ENCODE peak calls at places on chromosome 22, in six cellular contexts. I is right lobe of liver; E is CD8-positive, alpha-beta memory T cell; W is astrocyte; U is IMR-90; A is right atrium auricular region. G is an unnamed sample.
A peak's percentile ranks its signal among the peaks of the same experiment; 100 is the strongest.

GRCh38 chr22:38781033-38781432 is 12.9 kb downstream of the DNAL4 start:
- DNase-seq in I (no peak), A (no peak), U (no peak), E (no peak), W (no peak), G (no peak)

GRCh38 chr22:42662114-42663021 is 13.2 kb upstream of the CYB5R3 start:
- DNase-seq in I (peak; percentile 85), W (peak; percentile 22), E (peak; percentile 83), U (peak; percentile 53), A (peak; percentile 81), G (peak; percentile 69)

GRCh38 chr22:26432619-26433311 is 3.7 kb downstream of the ASPHD2 start:
- DNase-seq in W (no peak), E (no peak), I (no peak), A (no peak), U (no peak), G (no peak)

GRCh38 chr22:41873391-41873790 is 40.5 kb downstream of the SREBF2 start:
- DNase-seq in A (no peak), U (no peak), I (no peak), W (no peak), E (peak; percentile 64), G (no peak)

GRCh38 chr22:41362615-41363014 is 19.1 kb upstream of the TEF start:
- DNase-seq in I (no peak), E (no peak), A (no peak), W (no peak), U (no peak), G (no peak)

GRCh38 chr22:26734339-26735018 is 77.1 kb downstream of the MIAT start:
- DNase-seq in A (no peak), I (no peak), W (peak; percentile 25), E (no peak), U (no peak), G (no peak)

GRCh38 chr22:30310881-30311771 is 15.6 kb downstream of the TBC1D10A start:
- DNase-seq in E (no peak), A (peak; percentile 84), U (peak; percentile 61), W (peak; percentile 71), I (peak; percentile 81), G (peak; percentile 88)

GRCh38 chr22:31179345-31179744 is 19.4 kb downstream of the RNF185 start:
- DNase-seq in U (peak; percentile 23), A (no peak), E (no peak), W (peak; percentile 55), I (peak; percentile 60), G (no peak)

GRCh38 chr22:48433647-48434046 is 1394.0 kb downstream of the BRD1 start:
- DNase-seq in W (no peak), I (no peak), A (no peak), U (no peak), E (no peak), G (no peak)

GRCh38 chr22:33372875-33373274 is 314.7 kb upstream of the SYN3 start:
- DNase-seq in A (no peak), W (no peak), U (no peak), I (no peak), E (no peak), G (no peak)

GRCh38 chr22:29268511-29269229 is 602 bp downstream of the EWSR1 start:
- DNase-seq in A (peak; percentile 65), U (peak; percentile 67), E (peak; percentile 65), W (peak; percentile 47), I (peak; percentile 70), G (peak; percentile 87)

GRCh38 chr22:33076368-33076767 is 18.2 kb upstream of the SYN3 start:
- DNase-seq in A (no peak), E (no peak), W (peak; percentile 1), I (no peak), U (peak; percentile 7), G (no peak)

GRCh38 chr22:49139492-49140151 is 688.1 kb downstream of the BRD1 start:
- DNase-seq in I (no peak), W (no peak), A (no peak), E (no peak), U (no peak), G (no peak)

GRCh38 chr22:33474587-33474986 is 416.4 kb upstream of the SYN3 start:
- DNase-seq in W (no peak), U (no peak), E (no peak), A (no peak), I (no peak), G (no peak)

GRCh38 chr22:20964090-20964798 is 2.8 kb upstream of the AIFM3 start:
- DNase-seq in I (no peak), W (no peak), U (no peak), E (no peak), A (no peak), G (no peak)
- H3K4me3 ChIP-seq in I (no peak overlapping the region), W (peak overlapping the region; percentile 28), U (no peak overlapping the region), E (no peak overlapping the region), A (peak overlapping the region; percentile 51), G (peak overlapping the region; percentile 37)

GRCh38 chr22:36029406-36029755 is 757 bp upstream of the RBFOX2 start:
- DNase-seq in E (no peak), A (no peak), W (no peak), U (peak; percentile 38), I (no peak), G (no peak)
- H3K27ac ChIP-seq in E (peak overlapping the region; percentile 3), A (peak overlapping the region; percentile 95), W (peak overlapping the region; percentile 18), U (peak overlapping the region; percentile 50), I (peak overlapping the region; percentile 40), G (no peak overlapping the region)

GRCh38 chr22:37356922-37357321 is 70.4 kb downstream of the ELFN2 start:
- DNase-seq in W (no peak), I (no peak), E (no peak), A (no peak), U (no peak), G (no peak)
- H3K27me3 ChIP-seq in W (no peaks in the 10 kb centered on the region), I (no peaks in the 10 kb centered on the region), E (no peaks in the 10 kb centered on the region), A (no peaks in the 10 kb centered on the region), U (peaks cover 13% of the 10 kb centered on the region), G (no peaks in the 10 kb centered on the region)

GRCh38 chr22:23240639-23241389 is 60.5 kb downstream of the BCR start:
- DNase-seq in I (no peak), E (no peak), U (no peak), A (no peak), W (no peak), G (no peak)

GRCh38 chr22:23243859-23244689 is 63.8 kb downstream of the BCR start:
- DNase-seq in I (no peak), E (no peak), A (no peak), U (no peak), W (no peak), G (no peak)

GRCh38 chr22:23243006-23243573 is 62.8 kb downstream of the BCR start:
- DNase-seq in E (peak; percentile 81), A (no peak), W (no peak), U (no peak), I (no peak), G (no peak)

GRCh38 chr22:23241562-23242472 is 61.5 kb downstream of the BCR start:
- DNase-seq in E (no peak), U (no peak), W (no peak), A (no peak), I (no peak), G (no peak)

GRCh38 chr22:23242473-23243001 is 62.2 kb downstream of the BCR start:
- DNase-seq in I (no peak), U (peak; percentile 46), A (no peak), E (no peak), W (peak; percentile 36), G (no peak)
- H3K4me3 ChIP-seq in I (no peak overlapping the region), U (no peak overlapping the region), A (no peak overlapping the region), E (peak overlapping the region; percentile 8), W (no peak overlapping the region), G (no peak overlapping the region)

GRCh38 chr22:24775769-24776492 is 1.4 kb upstream of the PIWIL3 start:
- DNase-seq in A (no peak), U (peak; percentile 26), E (no peak), W (no peak), I (no peak), G (no peak)
- H3K27ac ChIP-seq in A (no peak overlapping the region), U (no peak overlapping the region), E (no peak overlapping the region), W (no peak overlapping the region), I (no peak overlapping the region), G (no peak overlapping the region)

DNA sequence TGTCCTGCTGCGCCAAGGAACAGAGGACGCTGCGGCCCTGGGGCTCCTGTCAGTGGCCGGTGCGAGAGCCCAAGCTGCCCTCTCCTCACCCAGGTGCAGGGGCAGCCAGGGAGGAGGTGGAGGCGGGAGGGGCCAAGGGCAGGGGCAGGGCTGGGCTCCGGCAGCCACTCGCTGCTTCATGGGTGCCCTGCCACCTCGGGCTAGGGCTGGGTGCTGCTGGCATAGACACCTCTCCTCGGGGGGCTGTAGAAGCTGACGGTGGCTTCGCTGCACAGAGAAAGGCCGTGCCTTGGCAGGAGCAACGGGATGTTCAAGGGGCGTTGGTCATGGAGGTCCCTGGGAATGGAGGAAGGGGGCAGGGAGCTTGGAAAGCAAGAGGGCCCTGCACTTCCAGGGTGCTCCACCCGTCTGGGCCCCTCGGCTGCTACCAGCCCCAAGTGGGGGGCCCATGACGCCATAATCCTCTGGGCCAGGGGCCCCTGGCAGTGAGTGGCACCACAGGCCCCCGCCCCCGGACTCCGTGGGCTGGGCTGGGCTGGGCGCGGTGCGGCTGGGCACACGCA is 1.6 kb upstream of the TBX1 start:
- DNase-seq in A (no peak), U (no peak), E (no peak), W (no peak), I (no peak), G (no peak)
- H3K27me3 ChIP-seq in A (peaks cover 26% of the 10 kb centered on the region), U (peaks cover 93% of the 10 kb centered on the region), E (peaks cover 52% of the 10 kb centered on the region), W (peaks cover 81% of the 10 kb centered on the region), I (no peaks in the 10 kb centered on the region), G (no peaks in the 10 kb centered on the region)

GRCh38 chr22:50199836-50200332 is 927 bp upstream of the SELENOO start:
- DNase-seq in W (no peak), U (no peak), I (no peak), A (no peak), E (no peak), G (peak; percentile 86)

GRCh38 chr22:50197000-50197800 is 3.6 kb upstream of the SELENOO start:
- DNase-seq in W (no peak), U (no peak), E (no peak), A (no peak), I (no peak), G (no peak)

GRCh38 chr22:50197856-50198623 is 2.8 kb upstream of the SELENOO start:
- DNase-seq in A (no peak), E (no peak), U (no peak), W (no peak), I (no peak), G (no peak)

GRCh38 chr22:50199251-50199721 is 1.5 kb upstream of the SELENOO start:
- DNase-seq in I (no peak), E (no peak), W (no peak), A (no peak), U (no peak), G (peak; percentile 62)

DNA sequence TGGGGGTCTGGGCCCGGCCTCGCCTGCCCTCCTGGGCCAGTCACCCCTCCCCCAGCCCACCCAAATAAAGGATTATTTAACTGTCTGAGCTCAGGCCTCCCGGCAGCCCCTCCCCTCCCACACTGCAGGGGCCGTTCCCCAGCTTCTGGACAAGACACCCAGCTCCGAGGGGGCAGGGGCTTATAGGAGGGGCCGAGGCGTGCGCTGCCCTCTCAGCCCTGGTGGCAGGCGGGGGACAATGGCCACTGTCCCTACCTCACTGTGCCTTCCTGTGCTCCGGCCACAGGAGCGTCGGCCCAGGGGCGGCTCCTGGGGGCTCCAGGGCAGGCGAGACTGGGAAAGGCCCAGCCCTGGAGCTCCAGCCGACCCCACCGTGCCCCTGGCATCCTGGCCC is 2.2 kb upstream of the SELENOO start:
- DNase-seq in I (no peak), W (no peak), U (no peak), A (no peak), E (no peak), G (peak; percentile 51)
- H3K4me3 ChIP-seq in I (no peak overlapping the region), W (no peak overlapping the region), U (no peak overlapping the region), A (no peak overlapping the region), E (no peak overlapping the region), G (no peak overlapping the region)

G was measured in pancreas.